ENCODE peak calls at places on chromosomes 2 and 18, in six cellular contexts. O, Q, S, N, L and E are unnamed samples.
A peak's percentile ranks its signal among the peaks of the same experiment; 100 is the strongest.

GRCh38 chr2:113390133-113390849 is 47.2 kb upstream of the ZNG1B start:
- DNase-seq in O (peak; percentile 52), Q (peak; percentile 46), S (peak; percentile 54), N (no peak), L (peak; percentile 47), E (no peak)

GRCh38 chr2:211822686-211823335 is 715.8 kb downstream of the ERBB4 start:
- DNase-seq in O (no peak), Q (no peak), S (no peak), N (no peak), L (no peak), E (no peak)

GRCh38 chr2:130342533-130343275 is at the start of gene IMP4:
- DNase-seq in O (peak; percentile 97), Q (peak; percentile 97), S (peak; percentile 82), N (peak; percentile 98), L (peak; percentile 99), E (peak; percentile 96)

GRCh38 chr2:99729104-99729503 is 239.3 kb upstream of the REV1 start:
- DNase-seq in O (no peak), Q (no peak), S (no peak), N (no peak), L (no peak), E (no peak)

GRCh38 chr2:204544961-204545860 is at the start of gene PARD3B:
- DNase-seq in O (peak; percentile 65), Q (peak; percentile 74), S (peak; percentile 8), N (peak; percentile 75), L (peak; percentile 45), E (peak; percentile 23)

GRCh38 chr2:162057426-162057825 is 16.6 kb downstream of the DPP4 start:
- DNase-seq in O (no peak), Q (no peak), S (no peak), N (no peak), L (no peak), E (no peak)

GRCh38 chr18:27604583-27604982 is 419.5 kb upstream of the CHST9 start:
- DNase-seq in O (no peak), Q (no peak), S (no peak), N (no peak), L (no peak), E (no peak)

GRCh38 chr2:108330971-108331370 is 42.3 kb downstream of the SULT1C2 start:
- DNase-seq in O (no peak), Q (no peak), S (no peak), N (no peak), L (no peak), E (no peak)

GRCh38 chr2:141348481-141348880 is 782.3 kb downstream of the LRP1B start:
- DNase-seq in O (no peak), Q (no peak), S (no peak), N (no peak), L (no peak), E (no peak)

GRCh38 chr18:79697976-79698375 is 18.4 kb downstream of the CTDP1 start:
- DNase-seq in O (no peak), Q (no peak), S (no peak), N (no peak), L (no peak), E (no peak)

GRCh38 chr2:17030070-17030469 is 364.4 kb upstream of the CYRIA start:
- DNase-seq in O (no peak), Q (no peak), S (no peak), N (no peak), L (no peak), E (no peak)

GRCh38 chr2:183070942-183071844 is 7.4 kb upstream of the DUSP19 start:
- DNase-seq in O (peak; percentile 36), Q (peak; percentile 57), S (no peak), N (no peak), L (no peak), E (no peak)

GRCh38 chr2:129903586-129904425 is 75.7 kb upstream of the RAB6C start:
- DNase-seq in O (no peak), Q (peak; percentile 14), S (no peak), N (no peak), L (no peak), E (no peak)

GRCh38 chr2:128639693-128640092 is 321.0 kb upstream of the HS6ST1 start:
- DNase-seq in O (no peak), Q (peak; percentile 10), S (no peak), N (peak; percentile 38), L (no peak), E (peak; percentile 28)

GRCh38 chr2:158580760-158581159 is 124.0 kb downstream of the PKP4 start:
- DNase-seq in O (peak; percentile 8), Q (no peak), S (no peak), N (no peak), L (no peak), E (peak; percentile 23)

GRCh38 chr18:51011709-51012108 is 18.3 kb upstream of the SMAD4 start:
- DNase-seq in O (no peak), Q (no peak), S (no peak), N (no peak), L (peak; percentile 12), E (no peak)

GRCh38 chr2:226691265-226691664 is 108.4 kb downstream of the IRS1 start:
- DNase-seq in O (no peak), Q (no peak), S (no peak), N (no peak), L (no peak), E (no peak)

GRCh38 chr2:118857677-118858484 is 10.4 kb upstream of the EN1 start:
- DNase-seq in O (no peak), Q (no peak), S (no peak), N (no peak), L (no peak), E (no peak)

GRCh38 chr2:236109473-236109872 is 58.7 kb downstream of the GBX2 start:
- DNase-seq in O (no peak), Q (no peak), S (no peak), N (no peak), L (no peak), E (no peak)

GRCh38 chr2:10900216-10901109 is 11.3 kb upstream of the KCNF1 start:
- DNase-seq in O (peak; percentile 62), Q (peak; percentile 55), S (peak; percentile 52), N (no peak), L (no peak), E (no peak)

GRCh38 chr2:18910843-18911242 is 321.5 kb upstream of the NT5C1B start:
- DNase-seq in O (no peak), Q (no peak), S (no peak), N (no peak), L (no peak), E (peak; percentile 24)

GRCh38 chr18:69838620-69839411 is 108.9 kb downstream of the CD226 start:
- DNase-seq in O (no peak), Q (no peak), S (peak; percentile 67), N (no peak), L (no peak), E (no peak)

GRCh38 chr2:217992061-217992460 is 10.7 kb downstream of the TNS1 start:
- DNase-seq in O (no peak), Q (no peak), S (no peak), N (peak; percentile 53), L (no peak), E (no peak)

GRCh38 chr2:84938194-84938879 is 32.6 kb upstream of the KCMF1 start:
- DNase-seq in O (no peak), Q (no peak), S (no peak), N (no peak), L (no peak), E (no peak)

GRCh38 chr2:149782566-149782965 is 195.0 kb upstream of the MMADHC start:
- DNase-seq in O (no peak), Q (no peak), S (no peak), N (no peak), L (no peak), E (no peak)

GRCh38 chr18:57171026-57171425 is 24.1 kb downstream of the BOD1L2 start:
- DNase-seq in O (no peak), Q (no peak), S (no peak), N (no peak), L (no peak), E (no peak)

GRCh38 chr18:26271917-26272549 is 45.8 kb downstream of the TAF4B start:
- DNase-seq in O (no peak), Q (no peak), S (no peak), N (no peak), L (no peak), E (no peak)

GRCh38 chr2:160228141-160228963 is 28.3 kb upstream of the ITGB6 start:
- DNase-seq in O (no peak), Q (no peak), S (no peak), N (no peak), L (no peak), E (no peak)

DNA sequence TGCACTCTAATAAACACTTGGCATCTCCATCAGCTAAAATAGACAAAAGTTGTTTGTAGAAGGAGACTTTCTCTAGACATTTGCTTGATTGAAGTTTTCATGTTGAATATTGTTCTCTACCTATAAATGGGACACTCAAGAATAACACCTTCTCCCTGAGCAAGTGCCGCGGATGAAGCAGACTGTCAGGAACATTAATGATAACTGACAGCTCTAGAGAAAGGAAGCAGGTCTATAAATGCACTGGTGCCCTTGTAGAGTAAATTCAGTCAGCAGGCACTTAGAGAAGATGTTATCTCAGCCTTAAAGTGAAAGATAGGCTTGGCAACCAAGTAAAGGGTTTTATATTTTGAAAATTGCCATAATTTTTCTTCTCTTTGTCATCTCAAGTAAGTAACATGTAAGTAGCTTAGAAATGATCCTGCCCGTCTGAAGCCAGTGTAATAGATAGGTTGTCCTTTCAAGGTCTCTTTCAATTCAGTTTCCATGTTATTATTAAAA is 224.6 kb downstream of the ARL6IP6 start:
- DNase-seq in O (no peak), Q (no peak), S (no peak), N (no peak), L (no peak), E (no peak)
- TF ChIP-seq POLR2AphosphoS5 in O (no peak), Q (no peak), S (no peak), N (no peak), L (no peak), E (no peak)

GRCh38 chr2:74514368-74515270 is at the start of gene TLX2:
- DNase-seq in O (no peak), Q (no peak), S (no peak), N (no peak), L (no peak), E (no peak)
- H3K4me3 ChIP-seq in O (peak within 1 kb of the TSS; percentile 28), Q (no peak within 1 kb of the TSS), S (no peak within 1 kb of the TSS), N (peak within 1 kb of the TSS; percentile 27), L (no peak within 1 kb of the TSS), E (no peak within 1 kb of the TSS)

DNA sequence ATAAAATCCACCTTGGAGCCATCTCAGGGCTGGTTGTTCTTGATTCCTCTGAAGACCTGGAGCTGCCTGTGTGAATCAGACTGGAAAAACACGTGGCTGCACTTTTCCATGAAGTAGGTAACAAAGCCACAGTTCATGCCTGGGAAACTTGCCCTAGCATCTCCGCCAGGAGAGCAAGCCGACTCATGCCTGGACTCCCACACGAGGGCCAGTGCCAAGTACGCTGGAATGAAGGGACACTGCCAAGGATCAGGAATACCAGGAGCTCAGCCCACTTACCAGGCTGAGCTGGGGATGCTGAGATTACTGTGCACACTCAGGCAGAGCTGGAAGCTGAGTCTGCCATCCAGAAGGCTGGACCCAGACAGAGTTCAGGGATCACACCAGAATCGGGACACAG is 10.9 kb upstream of the FHL2 start:
- DNase-seq in O (peak; percentile 54), Q (peak; percentile 83), S (no peak), N (peak; percentile 72), L (peak; percentile 91), E (peak; percentile 94)
- TF ChIP-seq POLR2AphosphoS5 in O (peak; percentile 35), Q (peak; percentile 45), S (no peak), N (no peak), L (peak; percentile 81), E (peak; percentile 75)

GRCh38 chr18:22171263-22171838 is 2.0 kb downstream of the GATA6 start:
- DNase-seq in O (no peak), Q (no peak), S (no peak), N (no peak), L (no peak), E (no peak)
- H3K4me3 ChIP-seq in O (peak overlapping the region; percentile 86), Q (peak overlapping the region; percentile 80), S (no peak overlapping the region), N (peak overlapping the region; percentile 71), L (peak overlapping the region; percentile 54), E (peak overlapping the region; percentile 66)

GRCh38 chr2:78896536-78896935 is 129.0 kb upstream of the REG3G start:
- DNase-seq in O (no peak), Q (no peak), S (no peak), N (no peak), L (no peak), E (no peak)
- TF ChIP-seq POLR2AphosphoS5 in O (no peak), Q (no peak), S (no peak), N (no peak), L (no peak), E (no peak)